ENCODE peak calls at places on chromosomes 13 and 19, in nine cellular contexts. B is suprapubic skin, T is tibial artery, L is esophagus squamous epithelium, G is AG04450, Y is adrenal gland, O is NB4, K is tibial nerve, I is upper lobe of right lung. U is an unnamed sample.
A peak's percentile ranks its signal among the peaks of the same experiment; 100 is the strongest.

GRCh38 chr19:18280247-18281081 is 958 bp downstream of the JUND start:
- DNase-seq in K (peak; percentile 63), T (peak; percentile 80), I (peak; percentile 92), O (peak; percentile 79), G (no peak), L (peak; percentile 52), Y (peak; percentile 84), B (peak; percentile 85), U (peak; percentile 93)

GRCh38 chr19:42122691-42123607 is 9.3 kb downstream of the POU2F2 start:
- DNase-seq in T (no peak), Y (no peak), O (no peak), K (no peak), L (no peak), B (no peak), G (no peak), I (no peak), U (peak; percentile 81)

GRCh38 chr13:50617134-50617721 is 226.3 kb downstream of the DLEU7 start:
- DNase-seq in O (peak; percentile 87), T (no peak), Y (no peak), K (no peak), L (no peak), G (no peak), I (no peak), B (no peak), U (no peak)

GRCh38 chr19:55653651-55654322 is 1.0 kb upstream of the U2AF2 start:
- DNase-seq in O (peak; percentile 95), G (peak; percentile 99), T (peak; percentile 97), K (peak; percentile 96), B (peak; percentile 99), I (peak; percentile 99), Y (peak; percentile 97), L (peak; percentile 89), U (peak; percentile 99)

GRCh38 chr13:99886706-99887105 is 84.9 kb downstream of the ZIC5 start:
- DNase-seq in T (no peak), I (no peak), G (no peak), O (no peak), B (no peak), K (no peak), L (no peak), Y (no peak), U (no peak)

GRCh38 chr19:24040621-24041020 is 46.4 kb upstream of the ZNF254 start:
- DNase-seq in B (no peak), T (no peak), Y (no peak), O (no peak), L (no peak), G (no peak), I (no peak), K (no peak), U (no peak)

GRCh38 chr13:66691149-66691548 is 539.0 kb downstream of the PCDH9 start:
- DNase-seq in Y (no peak), O (no peak), K (no peak), L (no peak), I (no peak), T (no peak), B (no peak), G (no peak), U (no peak)

GRCh38 chr13:30863231-30863630 is 42.8 kb upstream of the MEDAG start:
- DNase-seq in B (no peak), O (no peak), K (no peak), T (no peak), Y (no peak), G (no peak), I (no peak), L (no peak), U (no peak)

GRCh38 chr19:35872180-35872579 is 3.8 kb downstream of the APLP1 start:
- DNase-seq in K (no peak), L (no peak), G (no peak), I (no peak), O (no peak), B (no peak), T (no peak), Y (no peak), U (no peak)

GRCh38 chr13:45436332-45436731 is 18.2 kb upstream of the SLC25A30 start:
- DNase-seq in T (no peak), B (no peak), I (no peak), Y (no peak), L (no peak), K (no peak), G (no peak), O (no peak), U (no peak)

GRCh38 chr13:50378513-50378970 is 363.3 kb downstream of the KCNRG start:
- DNase-seq in B (no peak), Y (no peak), G (no peak), T (no peak), I (no peak), O (no peak), L (no peak), K (no peak), U (no peak)

GRCh38 chr19:30060872-30061556 is 119.0 kb downstream of the URI1 start:
- DNase-seq in I (no peak), Y (no peak), G (no peak), O (no peak), K (no peak), B (no peak), L (no peak), T (no peak), U (no peak)

GRCh38 chr19:43474986-43475705 is 9.7 kb upstream of the LYPD3 start:
- DNase-seq in B (peak; percentile 97), I (peak; percentile 97), G (peak; percentile 88), T (peak; percentile 87), Y (peak; percentile 95), L (peak; percentile 12), O (peak; percentile 74), K (peak; percentile 94), U (peak; percentile 88)
- H3K4me3 ChIP-seq in B (peak overlapping the region; percentile 50), I (peak overlapping the region; percentile 50), G (peak overlapping the region; percentile 29), T (peak overlapping the region; percentile 41), Y (no peak overlapping the region), L (peak overlapping the region; percentile 62), O (no peak overlapping the region), K (peak overlapping the region; percentile 35), U (peak overlapping the region; percentile 68)

GRCh38 chr13:26980099-26981031 is 191.2 kb downstream of the USP12 start:
- DNase-seq in Y (no peak), K (no peak), B (no peak), L (no peak), G (no peak), T (no peak), O (no peak), I (no peak), U (no peak)
- TF ChIP-seq CTCF in Y (no peak), K (no peak), B (no peak), L (no peak), G (no peak), T (no peak), O (no peak), I (no peak), U (no peak)

GRCh38 chr13:110914293-110915056 is 394 bp downstream of the ANKRD10 start:
- DNase-seq in B (peak; percentile 83), K (peak; percentile 64), O (peak; percentile 94), T (peak; percentile 83), I (peak; percentile 92), G (no peak), L (no peak), Y (peak; percentile 84), U (peak; percentile 92)

GRCh38 chr13:110911880-110912279 is 3.0 kb downstream of the ANKRD10 start:
- DNase-seq in L (no peak), O (no peak), I (no peak), T (no peak), B (no peak), G (no peak), K (no peak), Y (no peak), U (no peak)

GRCh38 chr13:110912651-110913051 is 2.2 kb downstream of the ANKRD10 start:
- DNase-seq in K (no peak), B (no peak), Y (no peak), L (no peak), I (no peak), T (no peak), O (peak; percentile 43), G (no peak), U (peak; percentile 31)

GRCh38 chr13:110913911-110914292 is 967 bp downstream of the ANKRD10 start:
- DNase-seq in T (no peak), I (no peak), O (no peak), G (no peak), L (no peak), B (peak; percentile 76), Y (no peak), K (no peak), U (no peak)

DNA sequence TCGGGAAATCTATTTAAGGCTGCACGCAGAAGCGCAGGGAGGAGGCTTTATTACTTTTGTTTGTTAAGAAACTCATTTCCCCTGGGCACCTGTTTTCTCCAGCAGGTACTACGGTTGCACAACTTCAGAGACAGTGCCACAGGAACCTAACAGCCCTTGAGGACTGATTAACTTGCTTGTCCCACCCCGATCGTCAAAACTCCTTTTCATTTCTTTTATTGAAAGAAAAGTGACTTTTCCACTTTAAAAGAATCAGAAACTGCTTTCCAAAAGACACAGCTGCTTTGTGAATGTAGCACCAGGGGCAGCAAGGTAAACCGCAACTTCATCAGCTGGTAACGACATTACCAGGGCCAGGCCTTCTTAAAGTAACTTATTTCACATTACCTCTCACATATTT is 1.5 kb downstream of the ANKRD10 start:
- DNase-seq in T (no peak), O (peak; percentile 56), G (no peak), I (no peak), Y (no peak), K (no peak), L (no peak), B (no peak), U (peak; percentile 51)
- H3K4me3 ChIP-seq in T (peak overlapping the region; percentile 96), O (peak overlapping the region; percentile 94), G (peak overlapping the region; percentile 99), I (peak overlapping the region; percentile 95), Y (no peak overlapping the region), K (peak overlapping the region; percentile 83), L (peak overlapping the region; percentile 75), B (peak overlapping the region; percentile 77), U (peak overlapping the region; percentile 99)

GRCh38 chr13:76993473-76993872 is 1.6 kb downstream of the CLN5 start:
- DNase-seq in T (no peak), Y (no peak), I (no peak), B (no peak), L (no peak), G (no peak), O (no peak), K (no peak), U (no peak)

GRCh38 chr13:76991796-76992547 is at the start of gene CLN5:
- DNase-seq in O (peak; percentile 97), G (peak; percentile 67), B (peak; percentile 97), K (peak; percentile 80), Y (peak; percentile 95), I (peak; percentile 98), T (peak; percentile 92), L (peak; percentile 73), U (peak; percentile 98)

GRCh38 chr13:76992548-76993001 is 694 bp downstream of the CLN5 start:
- DNase-seq in K (peak; percentile 42), L (no peak), B (peak; percentile 71), G (no peak), I (peak; percentile 69), O (peak; percentile 37), T (peak; percentile 36), Y (peak; percentile 34), U (peak; percentile 43)

GRCh38 chr13:76993021-76993420 is 1.1 kb downstream of the CLN5 start:
- DNase-seq in G (no peak), O (no peak), Y (no peak), L (no peak), K (no peak), T (no peak), I (no peak), B (no peak), U (no peak)

DNA sequence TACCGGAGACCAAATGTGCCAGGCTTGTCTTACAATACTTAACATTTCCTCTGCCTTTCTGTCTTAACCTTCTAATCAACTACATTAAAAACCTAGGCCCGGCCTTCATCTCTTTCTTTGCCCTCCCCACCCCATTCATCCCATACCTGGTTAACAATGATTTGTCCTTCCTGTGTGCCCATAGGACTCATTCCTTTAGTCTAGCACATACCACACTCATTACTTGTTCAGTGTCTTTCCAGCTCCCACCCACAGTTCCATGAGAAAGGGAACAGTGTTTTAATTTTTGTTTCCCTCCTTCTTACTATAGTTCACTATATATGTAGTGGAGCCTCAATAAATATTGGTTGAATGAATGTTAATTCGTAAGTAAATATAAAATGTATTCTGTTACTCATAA is 2.4 kb downstream of the CLN5 start:
- DNase-seq in G (no peak), T (no peak), L (no peak), K (no peak), O (no peak), I (no peak), Y (no peak), B (no peak), U (no peak)
- TF ChIP-seq CTCF in G (no peak), T (no peak), L (no peak), K (no peak), O (no peak), I (no peak), Y (no peak), B (no peak), U (no peak)

U was measured in GM12865.